ENCODE peak calls at places on chromosomes 16 and 17, in four cellular contexts. One of them, this sample, is unnamed. For H3K4me1, the result is how much of the 10 kb centered on the place peaks cover.

GRCh38 chr16:119835-120234 is 18.6 kb downstream of the NPRL3 start:
- DNase-seq in upper lobe of left lung: no peak
- DNase-seq in CD8-positive, alpha-beta memory T cell: no peak
- DNase-seq in psoas muscle: no peak
- DNase-seq in this sample: no peak

GRCh38 chr16:83215417-83216001 is 588.7 kb downstream of the CDH13 start:
- DNase-seq in upper lobe of left lung: no peak
- DNase-seq in CD8-positive, alpha-beta memory T cell: no peak
- DNase-seq in psoas muscle: no peak
- DNase-seq in this sample: no peak

GRCh38 chr17:75241996-75242460 is 19.4 kb downstream of the GGA3 start:
- DNase-seq in upper lobe of left lung: peak
- DNase-seq in CD8-positive, alpha-beta memory T cell: peak
- DNase-seq in psoas muscle: peak
- DNase-seq in this sample: no peak

GRCh38 chr16:2912330-2913199 is 834 bp downstream of the FLYWCH1 start:
- DNase-seq in upper lobe of left lung: peak
- DNase-seq in CD8-positive, alpha-beta memory T cell: no peak
- DNase-seq in psoas muscle: no peak
- DNase-seq in this sample: peak

GRCh38 chr16:77009453-77009852 is 181.5 kb upstream of the MON1B start:
- DNase-seq in upper lobe of left lung: no peak
- DNase-seq in CD8-positive, alpha-beta memory T cell: no peak
- DNase-seq in psoas muscle: no peak
- DNase-seq in this sample: no peak

GRCh38 chr17:50793007-50793406 is 25.7 kb upstream of the ANKRD40CL start:
- DNase-seq in upper lobe of left lung: no peak
- DNase-seq in CD8-positive, alpha-beta memory T cell: no peak
- DNase-seq in psoas muscle: no peak
- DNase-seq in this sample: no peak

GRCh38 chr17:50922107-50922506 is 56.0 kb upstream of the TOB1 start:
- DNase-seq in upper lobe of left lung: no peak
- DNase-seq in CD8-positive, alpha-beta memory T cell: no peak
- DNase-seq in psoas muscle: no peak
- DNase-seq in this sample: no peak

GRCh38 chr16:29990033-29990432 is 5.4 kb downstream of the HIRIP3 start:
- DNase-seq in upper lobe of left lung: no peak
- DNase-seq in CD8-positive, alpha-beta memory T cell: no peak
- DNase-seq in psoas muscle: no peak
- DNase-seq in this sample: no peak

GRCh38 chr17:46832945-46833839 is 14.7 kb upstream of the WNT3 start:
- DNase-seq in upper lobe of left lung: no peak
- DNase-seq in CD8-positive, alpha-beta memory T cell: no peak
- DNase-seq in psoas muscle: no peak
- DNase-seq in this sample: no peak

GRCh38 chr16:29804020-29804419 is 2.3 kb upstream of the MAZ start:
- DNase-seq in upper lobe of left lung: no peak
- DNase-seq in CD8-positive, alpha-beta memory T cell: no peak
- DNase-seq in psoas muscle: no peak
- DNase-seq in this sample: no peak

GRCh38 chr16:21653571-21653970 is 1.2 kb upstream of the IGSF6 start:
- DNase-seq in upper lobe of left lung: peak
- DNase-seq in CD8-positive, alpha-beta memory T cell: no peak
- DNase-seq in psoas muscle: no peak
- DNase-seq in this sample: no peak

GRCh38 chr17:7258731-7259554 is 3.3 kb downstream of the CLDN7 start:
- DNase-seq in upper lobe of left lung: no peak
- DNase-seq in CD8-positive, alpha-beta memory T cell: no peak
- DNase-seq in psoas muscle: no peak
- DNase-seq in this sample: no peak

GRCh38 chr17:13671771-13672170 is 70.0 kb upstream of the HS3ST3A1 start:
- DNase-seq in upper lobe of left lung: peak
- DNase-seq in CD8-positive, alpha-beta memory T cell: no peak
- DNase-seq in psoas muscle: no peak
- DNase-seq in this sample: no peak

GRCh38 chr16:52921104-52921503 is 131.6 kb downstream of the CHD9NB start:
- DNase-seq in upper lobe of left lung: no peak
- DNase-seq in CD8-positive, alpha-beta memory T cell: no peak
- DNase-seq in psoas muscle: no peak
- DNase-seq in this sample: no peak

DNA sequence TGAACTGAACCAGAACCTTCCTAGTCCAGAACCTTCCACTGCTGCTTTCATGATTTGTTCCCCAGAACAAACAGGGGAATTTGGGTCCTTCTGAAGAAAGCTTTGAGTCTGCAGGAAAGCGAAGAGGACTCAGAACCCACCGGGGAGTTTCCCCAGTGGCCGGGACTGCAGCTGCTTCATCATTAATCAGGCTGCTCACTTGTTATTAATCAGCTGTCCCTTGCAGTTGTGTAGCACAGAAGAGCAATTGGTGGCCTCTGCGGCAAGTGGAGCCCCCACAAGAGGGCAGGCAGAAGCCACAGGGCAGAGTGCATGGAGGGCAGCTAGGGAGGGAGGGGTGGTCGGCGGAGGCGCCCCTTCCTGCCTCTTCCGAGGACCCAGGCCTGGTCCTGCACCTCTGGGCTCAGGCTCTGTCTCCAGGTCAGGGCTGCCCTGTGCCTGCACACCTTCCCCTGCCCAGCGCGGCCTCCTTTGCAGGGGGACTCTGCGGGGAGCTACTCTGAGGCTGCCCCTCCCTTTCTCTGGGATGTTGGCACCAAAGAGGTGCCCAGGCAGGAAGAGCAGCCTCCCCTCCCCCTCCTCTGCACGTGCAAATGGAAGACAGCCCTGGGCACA is 6.9 kb downstream of the CCL17 start:
- DNase-seq in upper lobe of left lung: peak
- DNase-seq in CD8-positive, alpha-beta memory T cell: no peak
- DNase-seq in psoas muscle: no peak
- DNase-seq in this sample: no peak
- H3K4me1 ChIP-seq in upper lobe of left lung: under half
- H3K4me1 ChIP-seq in CD8-positive, alpha-beta memory T cell: under half
- H3K4me1 ChIP-seq in psoas muscle: under half
- H3K4me1 ChIP-seq in this sample: under half

GRCh38 chr17:58006924-58007780 is at the start of gene SRSF1:
- DNase-seq in upper lobe of left lung: peak
- DNase-seq in CD8-positive, alpha-beta memory T cell: peak
- DNase-seq in psoas muscle: peak
- DNase-seq in this sample: peak

GRCh38 chr17:58005728-58006562 is 1.1 kb downstream of the SRSF1 start:
- DNase-seq in upper lobe of left lung: peak
- DNase-seq in CD8-positive, alpha-beta memory T cell: no peak
- DNase-seq in psoas muscle: no peak
- DNase-seq in this sample: no peak

GRCh38 chr17:58005031-58005727 is 1.9 kb downstream of the SRSF1 start:
- DNase-seq in upper lobe of left lung: no peak
- DNase-seq in CD8-positive, alpha-beta memory T cell: no peak
- DNase-seq in psoas muscle: no peak
- DNase-seq in this sample: no peak

GRCh38 chr17:58007781-58008706 is 998 bp upstream of the SRSF1 start:
- DNase-seq in upper lobe of left lung: no peak
- DNase-seq in CD8-positive, alpha-beta memory T cell: no peak
- DNase-seq in psoas muscle: no peak
- DNase-seq in this sample: no peak

DNA sequence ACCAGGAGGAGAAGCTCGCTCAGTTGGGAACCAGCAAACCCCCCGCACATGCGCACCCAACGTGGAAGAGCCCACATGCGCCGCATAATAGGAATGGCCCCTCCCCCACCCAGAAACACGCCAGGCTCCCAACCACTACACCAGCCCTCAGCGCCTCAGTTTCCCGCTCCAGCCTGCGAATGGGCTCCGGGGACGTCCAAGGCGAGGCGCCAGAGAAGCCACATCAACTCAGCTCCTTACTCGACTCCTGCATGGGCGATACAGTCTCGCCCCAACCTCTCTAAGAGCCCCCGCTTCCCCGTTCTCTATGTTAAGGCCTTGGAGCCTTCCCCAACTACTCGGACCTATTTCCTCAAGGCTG is 503 bp downstream of the SRSF1 start:
- DNase-seq in upper lobe of left lung: no peak
- DNase-seq in CD8-positive, alpha-beta memory T cell: peak
- DNase-seq in psoas muscle: peak
- DNase-seq in this sample: no peak
- H3K4me1 ChIP-seq in upper lobe of left lung: half or more
- H3K4me1 ChIP-seq in CD8-positive, alpha-beta memory T cell: under half
- H3K4me1 ChIP-seq in psoas muscle: half or more
- H3K4me1 ChIP-seq in this sample: under half

GRCh38 chr17:82328994-82329507 is 4.5 kb downstream of the SECTM1 start:
- DNase-seq in upper lobe of left lung: peak
- DNase-seq in CD8-positive, alpha-beta memory T cell: no peak
- DNase-seq in psoas muscle: no peak
- DNase-seq in this sample: no peak
- H3K4me1 ChIP-seq in upper lobe of left lung: under half
- H3K4me1 ChIP-seq in CD8-positive, alpha-beta memory T cell: under half
- H3K4me1 ChIP-seq in psoas muscle: under half
- H3K4me1 ChIP-seq in this sample: under half

GRCh38 chr17:55846745-55847144 is 95.9 kb downstream of the PCTP start:
- DNase-seq in upper lobe of left lung: no peak
- DNase-seq in CD8-positive, alpha-beta memory T cell: no peak
- DNase-seq in psoas muscle: no peak
- DNase-seq in this sample: no peak

GRCh38 chr17:55843785-55844184 is 92.9 kb downstream of the PCTP start:
- DNase-seq in upper lobe of left lung: no peak
- DNase-seq in CD8-positive, alpha-beta memory T cell: no peak
- DNase-seq in psoas muscle: no peak
- DNase-seq in this sample: no peak

GRCh38 chr17:55845385-55845784 is 94.5 kb downstream of the PCTP start:
- DNase-seq in upper lobe of left lung: peak
- DNase-seq in CD8-positive, alpha-beta memory T cell: no peak
- DNase-seq in psoas muscle: peak
- DNase-seq in this sample: no peak

GRCh38 chr17:55842405-55843158 is 91.7 kb downstream of the PCTP start:
- DNase-seq in upper lobe of left lung: no peak
- DNase-seq in CD8-positive, alpha-beta memory T cell: no peak
- DNase-seq in psoas muscle: no peak
- DNase-seq in this sample: no peak
- H3K4me1 ChIP-seq in upper lobe of left lung: under half
- H3K4me1 ChIP-seq in CD8-positive, alpha-beta memory T cell: under half
- H3K4me1 ChIP-seq in psoas muscle: under half
- H3K4me1 ChIP-seq in this sample: under half